ENCODE peak calls at places on chromosomes 12 and 14, in ten cellular contexts. D is heart right ventricle; A is iris pigment epithelial cell; G is NCI-H1694; B is transverse colon; X is substantia nigra; Q is activated gamma-delta T cell treated with anti-CD3 and anti-CD28 coated beads, Interleukin-2, amount 50 U/mL, for 16 hours; K is endothelial cell; Y is adrenal gland; F is immature natural killer cell. V is an unnamed sample.

GRCh38 chr12:49636979-49637378 is 13.6 kb downstream of the PRPF40B start:
- DNase-seq in D (no peak), A (peak), G (peak), B (peak), X (peak), Q (peak), K (peak), Y (peak), F (peak), V (no peak)

GRCh38 chr14:93970967-93971634 is 5.3 kb downstream of the ASB2 start:
- DNase-seq in D (no peak), A (no peak), G (peak), B (peak), X (no peak), Q (peak), K (no peak), Y (no peak), F (peak), V (no peak)

GRCh38 chr12:64618953-64619590 is 8.8 kb downstream of the RASSF3 start:
- DNase-seq in D (no peak), A (peak), G (no peak), B (no peak), X (no peak), Q (no peak), K (no peak), Y (peak), F (no peak), V (no peak)

GRCh38 chr12:15682826-15683225 is 106.4 kb downstream of the EPS8 start:
- DNase-seq in D (no peak), A (peak), G (no peak), B (no peak), X (no peak), Q (no peak), K (no peak), Y (no peak), F (no peak), V (no peak)

GRCh38 chr12:96141216-96141944 is 52.8 kb upstream of the ELK3 start:
- DNase-seq in D (no peak), A (peak), G (no peak), B (no peak), X (no peak), Q (no peak), K (no peak), Y (peak), F (no peak), V (no peak)

GRCh38 chr12:121925361-121925725 is 7.0 kb downstream of the CFAP251 start:
- DNase-seq in D (no peak), A (peak), G (no peak), B (no peak), X (no peak), Q (no peak), K (no peak), Y (no peak), F (no peak), V (no peak)

GRCh38 chr14:105299654-105300541 is 903 bp downstream of the BRF1 start:
- DNase-seq in D (peak), A (no peak), G (peak), B (peak), X (no peak), Q (no peak), K (peak), Y (peak), F (no peak), V (no peak)

GRCh38 chr14:103141117-103141796 is 18.0 kb downstream of the TNFAIP2 start:
- DNase-seq in D (peak), A (peak), G (peak), B (peak), X (no peak), Q (no peak), K (peak), Y (peak), F (no peak), V (no peak)

GRCh38 chr12:29088611-29089219 is 60.4 kb upstream of the FAR2 start:
- DNase-seq in D (no peak), A (peak), G (peak), B (no peak), X (no peak), Q (no peak), K (no peak), Y (no peak), F (no peak), V (no peak)

GRCh38 chr12:49043856-49044258 is 16.7 kb downstream of the KMT2D start:
- DNase-seq in D (peak), A (peak), G (peak), B (peak), X (no peak), Q (peak), K (peak), Y (peak), F (peak), V (no peak)

GRCh38 chr14:51552275-51552674 is 99.4 kb upstream of the FRMD6 start:
- DNase-seq in D (no peak), A (no peak), G (peak), B (no peak), X (no peak), Q (no peak), K (peak), Y (no peak), F (no peak), V (no peak)

GRCh38 chr14:103905861-103906456 is 22.3 kb upstream of the TDRD9 start:
- DNase-seq in D (no peak), A (peak), G (no peak), B (no peak), X (no peak), Q (no peak), K (peak), Y (no peak), F (no peak), V (no peak)

GRCh38 chr14:99576761-99577705 is 27.0 kb downstream of the CCDC85C start:
- DNase-seq in D (no peak), A (no peak), G (no peak), B (no peak), X (no peak), Q (no peak), K (no peak), Y (no peak), F (no peak), V (no peak)

GRCh38 chr12:68932123-68932700 is 759 bp downstream of the CPM start:
- DNase-seq in D (no peak), A (peak), G (no peak), B (peak), X (no peak), Q (no peak), K (no peak), Y (no peak), F (no peak), V (no peak)

GRCh38 chr12:34604227-34604626 is 581.9 kb downstream of the ALG10 start:
- DNase-seq in D (no peak), A (no peak), G (no peak), B (no peak), X (no peak), Q (no peak), K (no peak), Y (no peak), F (no peak), V (peak)

GRCh38 chr12:32252199-32253073 is 145.8 kb downstream of the BICD1 start:
- DNase-seq in D (no peak), A (no peak), G (no peak), B (no peak), X (no peak), Q (no peak), K (no peak), Y (no peak), F (no peak), V (no peak)

GRCh38 chr12:11716794-11717532 is 67.5 kb downstream of the ETV6 start:
- DNase-seq in D (no peak), A (peak), G (no peak), B (peak), X (no peak), Q (no peak), K (no peak), Y (peak), F (no peak), V (no peak)

GRCh38 chr14:36091096-36091495 is 85.4 kb downstream of the PTCSC3 start:
- DNase-seq in D (no peak), A (peak), G (no peak), B (no peak), X (no peak), Q (no peak), K (no peak), Y (no peak), F (no peak), V (no peak)

GRCh38 chr12:39990122-39991101 is 115.5 kb downstream of the SLC2A13 start:
- DNase-seq in D (peak), A (peak), G (peak), B (peak), X (peak), Q (peak), K (peak), Y (peak), F (peak), V (peak)

GRCh38 chr14:64704743-64705405 is 650 bp downstream of the PLEKHG3 start:
- DNase-seq in D (peak), A (no peak), G (no peak), B (peak), X (peak), Q (no peak), K (peak), Y (no peak), F (peak), V (peak)

GRCh38 chr12:11746024-11746771 is 96.7 kb downstream of the ETV6 start:
- DNase-seq in D (no peak), A (peak), G (no peak), B (no peak), X (no peak), Q (no peak), K (no peak), Y (no peak), F (no peak), V (no peak)

GRCh38 chr14:30389134-30389900 is 169.6 kb upstream of the G2E3 start:
- DNase-seq in D (peak), A (peak), G (peak), B (no peak), X (no peak), Q (no peak), K (no peak), Y (peak), F (no peak), V (no peak)

GRCh38 chr14:100682749-100683148 is 43.9 kb upstream of the DLK1 start:
- DNase-seq in D (no peak), A (no peak), G (no peak), B (no peak), X (no peak), Q (no peak), K (no peak), Y (no peak), F (no peak), V (no peak)

GRCh38 chr12:57110189-57111045 is 745 bp downstream of the STAT6 start:
- DNase-seq in D (peak), A (peak), G (no peak), B (peak), X (no peak), Q (peak), K (peak), Y (peak), F (peak), V (peak)

GRCh38 chr12:93824514-93825500 is 147.6 kb downstream of the CRADD start:
- DNase-seq in D (no peak), A (peak), G (no peak), B (no peak), X (no peak), Q (no peak), K (no peak), Y (no peak), F (no peak), V (no peak)

GRCh38 chr14:50320279-50320678 is 8.2 kb downstream of the DMAC2L start:
- DNase-seq in D (no peak), A (peak), G (no peak), B (no peak), X (no peak), Q (no peak), K (no peak), Y (no peak), F (no peak), V (no peak)

GRCh38 chr12:82182601-82183000 is 175.6 kb downstream of the CCDC59 start:
- DNase-seq in D (no peak), A (peak), G (no peak), B (no peak), X (no peak), Q (no peak), K (no peak), Y (no peak), F (no peak), V (no peak)

GRCh38 chr14:96584199-96584906 is 82.2 kb downstream of the PAPOLA start:
- DNase-seq in D (no peak), A (peak), G (peak), B (peak), X (no peak), Q (no peak), K (peak), Y (peak), F (no peak), V (no peak)

GRCh38 chr12:93198086-93198485 is 179.6 kb upstream of the NUDT4 start:
- DNase-seq in D (no peak), A (peak), G (no peak), B (no peak), X (no peak), Q (no peak), K (no peak), Y (peak), F (no peak), V (no peak)

GRCh38 chr12:4041191-4041885 is 168.1 kb upstream of the PARP11 start:
- DNase-seq in D (no peak), A (no peak), G (no peak), B (peak), X (no peak), Q (no peak), K (no peak), Y (no peak), F (no peak), V (no peak)

GRCh38 chr14:21093769-21094681 is 4.4 kb downstream of the ZNF219 start:
- DNase-seq in D (no peak), A (no peak), G (peak), B (no peak), X (peak), Q (no peak), K (no peak), Y (no peak), F (no peak), V (no peak)

GRCh38 chr14:31419179-31420012 is 954 bp downstream of the HEATR5A start:
- DNase-seq in D (no peak), A (peak), G (no peak), B (no peak), X (no peak), Q (no peak), K (no peak), Y (no peak), F (no peak), V (no peak)

GRCh38 chr12:71219224-71219623 is 61.4 kb upstream of the TSPAN8 start:
- DNase-seq in D (no peak), A (no peak), G (no peak), B (no peak), X (no peak), Q (no peak), K (no peak), Y (no peak), F (no peak), V (no peak)

GRCh38 chr12:120820885-120821510 is 83.2 kb downstream of the SPPL3 start:
- DNase-seq in D (no peak), A (no peak), G (no peak), B (no peak), X (no peak), Q (peak), K (no peak), Y (no peak), F (no peak), V (no peak)

GRCh38 chr12:112408621-112409020 is 784 bp downstream of the RPL6 start:
- DNase-seq in D (no peak), A (no peak), G (no peak), B (no peak), X (no peak), Q (no peak), K (no peak), Y (no peak), F (peak), V (no peak)

GRCh38 chr12:111338096-111338495 is 30.8 kb downstream of the PHETA1 start:
- DNase-seq in D (no peak), A (no peak), G (no peak), B (no peak), X (no peak), Q (no peak), K (no peak), Y (no peak), F (no peak), V (no peak)

GRCh38 chr12:131251336-131252101 is 297.8 kb downstream of the ADGRD1 start:
- DNase-seq in D (no peak), A (no peak), G (no peak), B (no peak), X (no peak), Q (no peak), K (no peak), Y (no peak), F (no peak), V (no peak)

V was measured in tibial artery.